ENCODE peak calls at places on chromosomes 1 and 21, in eight cellular contexts. One of them, this sample, is unnamed.

GRCh38 chr21:43613755-43614638 is 45.3 kb downstream of the HSF2BP start:
- DNase-seq in GM12864: peak
- DNase-seq in AG04449: no peak
- DNase-seq in esophagus squamous epithelium: no peak
- DNase-seq in AG04450: no peak
- DNase-seq in astrocyte of the spinal cord: peak
- DNase-seq in heart right ventricle: no peak
- DNase-seq in lower leg skin: no peak
- DNase-seq in this sample: no peak

GRCh38 chr1:67645495-67646144 is 39.4 kb upstream of the GADD45A start:
- DNase-seq in AG04450: no peak
- DNase-seq in esophagus squamous epithelium: no peak
- DNase-seq in GM12864: no peak
- DNase-seq in astrocyte of the spinal cord: no peak
- DNase-seq in AG04449: no peak
- DNase-seq in heart right ventricle: peak
- DNase-seq in lower leg skin: no peak
- DNase-seq in this sample: no peak

GRCh38 chr1:154736840-154737239 is 128.9 kb upstream of the ADAR start:
- DNase-seq in AG04449: no peak
- DNase-seq in lower leg skin: no peak
- DNase-seq in heart right ventricle: no peak
- DNase-seq in GM12864: no peak
- DNase-seq in astrocyte of the spinal cord: peak
- DNase-seq in AG04450: peak
- DNase-seq in esophagus squamous epithelium: no peak
- DNase-seq in this sample: no peak

GRCh38 chr1:162994921-162995320 is 74.2 kb upstream of the RGS4 start:
- DNase-seq in lower leg skin: no peak
- DNase-seq in esophagus squamous epithelium: no peak
- DNase-seq in astrocyte of the spinal cord: no peak
- DNase-seq in AG04449: no peak
- DNase-seq in heart right ventricle: no peak
- DNase-seq in GM12864: no peak
- DNase-seq in AG04450: no peak
- DNase-seq in this sample: no peak

GRCh38 chr1:14598007-14598497 is 433 bp upstream of the KAZN start:
- DNase-seq in AG04450: no peak
- DNase-seq in lower leg skin: no peak
- DNase-seq in astrocyte of the spinal cord: no peak
- DNase-seq in heart right ventricle: no peak
- DNase-seq in esophagus squamous epithelium: no peak
- DNase-seq in GM12864: no peak
- DNase-seq in AG04449: no peak
- DNase-seq in this sample: no peak

GRCh38 chr21:35358008-35358407 is 308.9 kb upstream of the RUNX1 start:
- DNase-seq in heart right ventricle: no peak
- DNase-seq in AG04450: no peak
- DNase-seq in GM12864: no peak
- DNase-seq in AG04449: no peak
- DNase-seq in astrocyte of the spinal cord: no peak
- DNase-seq in lower leg skin: no peak
- DNase-seq in esophagus squamous epithelium: no peak
- DNase-seq in this sample: no peak

GRCh38 chr1:219521325-219521724 is 91.6 kb downstream of the ZC3H11B start:
- DNase-seq in heart right ventricle: no peak
- DNase-seq in astrocyte of the spinal cord: no peak
- DNase-seq in lower leg skin: no peak
- DNase-seq in esophagus squamous epithelium: no peak
- DNase-seq in AG04449: no peak
- DNase-seq in AG04450: no peak
- DNase-seq in GM12864: no peak
- DNase-seq in this sample: no peak

GRCh38 chr1:236687273-236687672 is 974 bp downstream of the ACTN2 start:
- DNase-seq in AG04449: no peak
- DNase-seq in lower leg skin: no peak
- DNase-seq in esophagus squamous epithelium: no peak
- DNase-seq in GM12864: no peak
- DNase-seq in AG04450: no peak
- DNase-seq in heart right ventricle: no peak
- DNase-seq in astrocyte of the spinal cord: no peak
- DNase-seq in this sample: no peak

GRCh38 chr1:52848423-52848822 is 5.9 kb downstream of the ZYG11A start:
- DNase-seq in lower leg skin: peak
- DNase-seq in astrocyte of the spinal cord: no peak
- DNase-seq in heart right ventricle: no peak
- DNase-seq in AG04450: no peak
- DNase-seq in AG04449: no peak
- DNase-seq in esophagus squamous epithelium: no peak
- DNase-seq in GM12864: no peak
- DNase-seq in this sample: no peak

GRCh38 chr1:193457676-193458075 is 271.3 kb upstream of the B3GALT2 start:
- DNase-seq in lower leg skin: no peak
- DNase-seq in heart right ventricle: no peak
- DNase-seq in esophagus squamous epithelium: no peak
- DNase-seq in astrocyte of the spinal cord: no peak
- DNase-seq in GM12864: no peak
- DNase-seq in AG04449: no peak
- DNase-seq in AG04450: no peak
- DNase-seq in this sample: no peak

GRCh38 chr1:68223714-68224113 is 8.6 kb downstream of the WLS start:
- DNase-seq in astrocyte of the spinal cord: no peak
- DNase-seq in heart right ventricle: no peak
- DNase-seq in lower leg skin: no peak
- DNase-seq in AG04449: no peak
- DNase-seq in esophagus squamous epithelium: no peak
- DNase-seq in GM12864: no peak
- DNase-seq in AG04450: no peak
- DNase-seq in this sample: no peak

GRCh38 chr21:40511976-40512375 is 335.0 kb downstream of the DSCAM start:
- DNase-seq in lower leg skin: no peak
- DNase-seq in astrocyte of the spinal cord: peak
- DNase-seq in heart right ventricle: no peak
- DNase-seq in AG04449: peak
- DNase-seq in AG04450: no peak
- DNase-seq in esophagus squamous epithelium: no peak
- DNase-seq in GM12864: no peak
- DNase-seq in this sample: no peak

GRCh38 chr21:32481875-32482408 is 69.4 kb downstream of the EVA1C start:
- DNase-seq in GM12864: no peak
- DNase-seq in AG04449: no peak
- DNase-seq in heart right ventricle: no peak
- DNase-seq in AG04450: no peak
- DNase-seq in lower leg skin: peak
- DNase-seq in astrocyte of the spinal cord: no peak
- DNase-seq in esophagus squamous epithelium: no peak
- DNase-seq in this sample: no peak

GRCh38 chr1:57033222-57034019 is 67.6 kb upstream of the C8B start:
- DNase-seq in AG04450: no peak
- DNase-seq in esophagus squamous epithelium: no peak
- DNase-seq in GM12864: no peak
- DNase-seq in lower leg skin: no peak
- DNase-seq in AG04449: no peak
- DNase-seq in astrocyte of the spinal cord: no peak
- DNase-seq in heart right ventricle: no peak
- DNase-seq in this sample: no peak

GRCh38 chr1:155941845-155942507 is 538 bp downstream of the RXFP4 start:
- DNase-seq in AG04450: no peak
- DNase-seq in GM12864: no peak
- DNase-seq in lower leg skin: peak
- DNase-seq in astrocyte of the spinal cord: no peak
- DNase-seq in esophagus squamous epithelium: no peak
- DNase-seq in heart right ventricle: no peak
- DNase-seq in AG04449: no peak
- DNase-seq in this sample: no peak
- H3K4me3 ChIP-seq in AG04450: no peak
- H3K4me3 ChIP-seq in GM12864: no peak
- H3K4me3 ChIP-seq in lower leg skin: no peak
- H3K4me3 ChIP-seq in astrocyte of the spinal cord: no peak
- H3K4me3 ChIP-seq in esophagus squamous epithelium: no peak
- H3K4me3 ChIP-seq in heart right ventricle: no peak
- H3K4me3 ChIP-seq in AG04449: no peak
- H3K4me3 ChIP-seq in this sample: no peak

DNA sequence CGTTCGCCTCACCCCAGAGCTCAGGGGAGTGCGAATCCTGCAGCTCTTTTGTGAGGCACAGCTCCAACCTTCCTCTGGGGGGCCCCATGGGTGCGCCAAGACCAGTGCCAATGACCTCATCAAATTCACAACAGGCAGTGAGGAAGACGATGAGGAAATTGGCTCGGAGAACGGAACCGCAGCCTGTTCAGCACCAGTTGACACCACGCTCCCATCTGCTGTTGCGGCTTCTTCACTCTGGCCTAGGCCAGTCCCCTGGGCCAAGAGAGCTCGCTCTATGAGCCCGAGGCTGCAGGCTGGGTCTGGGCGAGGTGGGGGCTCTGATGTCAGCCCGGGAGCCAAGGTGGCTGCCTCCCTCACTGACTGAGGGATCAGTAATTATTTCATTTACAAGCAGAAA is 2.2 kb downstream of the PLEKHA6 start:
- DNase-seq in astrocyte of the spinal cord: no peak
- DNase-seq in AG04449: no peak
- DNase-seq in esophagus squamous epithelium: no peak
- DNase-seq in lower leg skin: no peak
- DNase-seq in GM12864: no peak
- DNase-seq in AG04450: no peak
- DNase-seq in heart right ventricle: peak
- DNase-seq in this sample: no peak
- TF ChIP-seq CTCF in astrocyte of the spinal cord: no peak
- TF ChIP-seq CTCF in AG04449: no peak
- TF ChIP-seq CTCF in esophagus squamous epithelium: no peak
- TF ChIP-seq CTCF in lower leg skin: no peak
- TF ChIP-seq CTCF in GM12864: no peak
- TF ChIP-seq CTCF in AG04450: no peak
- TF ChIP-seq CTCF in heart right ventricle: no peak
- TF ChIP-seq CTCF in this sample: no peak

GRCh38 chr1:233197940-233198339 is 97.6 kb downstream of the PCNX2 start:
- DNase-seq in lower leg skin: no peak
- DNase-seq in GM12864: no peak
- DNase-seq in heart right ventricle: no peak
- DNase-seq in astrocyte of the spinal cord: no peak
- DNase-seq in AG04449: no peak
- DNase-seq in esophagus squamous epithelium: no peak
- DNase-seq in AG04450: no peak
- DNase-seq in this sample: no peak
- H3K4me3 ChIP-seq in lower leg skin: no peak
- H3K4me3 ChIP-seq in GM12864: no peak
- H3K4me3 ChIP-seq in heart right ventricle: no peak
- H3K4me3 ChIP-seq in astrocyte of the spinal cord: no peak
- H3K4me3 ChIP-seq in AG04449: no peak
- H3K4me3 ChIP-seq in esophagus squamous epithelium: no peak
- H3K4me3 ChIP-seq in AG04450: no peak
- H3K4me3 ChIP-seq in this sample: no peak

DNA sequence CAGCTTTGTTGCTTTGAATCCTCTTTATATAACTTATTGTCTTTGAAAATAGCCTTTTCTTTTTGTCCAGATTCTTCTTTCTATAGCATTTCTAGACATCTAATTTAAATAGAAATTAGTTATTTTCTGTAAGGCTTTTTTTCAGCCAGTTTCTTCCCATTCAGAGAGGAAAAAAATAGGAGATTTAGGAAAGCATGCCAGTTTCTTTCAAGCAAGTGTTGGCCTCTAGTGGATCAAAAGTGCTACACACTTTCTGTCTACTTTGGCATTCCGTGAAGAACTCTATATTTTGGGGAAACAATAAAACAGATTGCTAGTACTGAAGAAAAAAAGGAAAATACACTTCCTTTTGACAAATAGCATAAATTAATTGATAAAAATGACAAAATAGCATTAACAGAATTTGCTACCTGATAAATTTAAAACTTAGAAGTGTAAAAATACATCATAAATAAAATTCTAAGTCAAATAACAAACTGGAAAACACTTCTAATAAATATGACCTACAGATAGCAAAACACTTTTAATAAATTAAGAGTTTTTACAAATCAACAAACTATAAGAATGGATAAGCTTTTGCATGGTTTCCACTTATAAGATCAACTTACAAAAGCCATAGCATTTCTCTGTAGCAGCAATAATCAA is 13.1 kb upstream of the EXO1 start:
- DNase-seq in astrocyte of the spinal cord: peak
- DNase-seq in esophagus squamous epithelium: no peak
- DNase-seq in GM12864: no peak
- DNase-seq in heart right ventricle: no peak
- DNase-seq in AG04450: peak
- DNase-seq in AG04449: no peak
- DNase-seq in lower leg skin: no peak
- DNase-seq in this sample: no peak
- TF ChIP-seq CTCF in astrocyte of the spinal cord: peak
- TF ChIP-seq CTCF in esophagus squamous epithelium: peak
- TF ChIP-seq CTCF in GM12864: peak
- TF ChIP-seq CTCF in heart right ventricle: peak
- TF ChIP-seq CTCF in AG04450: peak
- TF ChIP-seq CTCF in AG04449: peak
- TF ChIP-seq CTCF in lower leg skin: no peak
- TF ChIP-seq CTCF in this sample: peak

GRCh38 chr1:156845055-156845952 is 13.6 kb downstream of the INSRR start:
- DNase-seq in lower leg skin: no peak
- DNase-seq in esophagus squamous epithelium: no peak
- DNase-seq in AG04450: no peak
- DNase-seq in astrocyte of the spinal cord: no peak
- DNase-seq in GM12864: no peak
- DNase-seq in heart right ventricle: no peak
- DNase-seq in AG04449: no peak
- DNase-seq in this sample: no peak

GRCh38 chr1:156842618-156843300 is 16.2 kb downstream of the INSRR start:
- DNase-seq in AG04449: no peak
- DNase-seq in astrocyte of the spinal cord: no peak
- DNase-seq in esophagus squamous epithelium: no peak
- DNase-seq in GM12864: no peak
- DNase-seq in AG04450: no peak
- DNase-seq in heart right ventricle: no peak
- DNase-seq in lower leg skin: no peak
- DNase-seq in this sample: no peak

GRCh38 chr1:156844102-156844501 is 14.8 kb downstream of the INSRR start:
- DNase-seq in heart right ventricle: no peak
- DNase-seq in esophagus squamous epithelium: no peak
- DNase-seq in astrocyte of the spinal cord: no peak
- DNase-seq in AG04450: no peak
- DNase-seq in lower leg skin: no peak
- DNase-seq in GM12864: no peak
- DNase-seq in AG04449: no peak
- DNase-seq in this sample: no peak

GRCh38 chr1:156845953-156846545 is 12.9 kb downstream of the INSRR start:
- DNase-seq in GM12864: no peak
- DNase-seq in AG04449: no peak
- DNase-seq in esophagus squamous epithelium: no peak
- DNase-seq in lower leg skin: no peak
- DNase-seq in AG04450: no peak
- DNase-seq in heart right ventricle: no peak
- DNase-seq in astrocyte of the spinal cord: no peak
- DNase-seq in this sample: no peak

GRCh38 chr1:156844638-156845037 is 14.3 kb downstream of the INSRR start:
- DNase-seq in astrocyte of the spinal cord: no peak
- DNase-seq in lower leg skin: no peak
- DNase-seq in GM12864: no peak
- DNase-seq in AG04450: no peak
- DNase-seq in heart right ventricle: no peak
- DNase-seq in AG04449: no peak
- DNase-seq in esophagus squamous epithelium: no peak
- DNase-seq in this sample: no peak
- H3K4me3 ChIP-seq in astrocyte of the spinal cord: no peak
- H3K4me3 ChIP-seq in lower leg skin: no peak
- H3K4me3 ChIP-seq in GM12864: no peak
- H3K4me3 ChIP-seq in AG04450: no peak
- H3K4me3 ChIP-seq in heart right ventricle: no peak
- H3K4me3 ChIP-seq in AG04449: no peak
- H3K4me3 ChIP-seq in esophagus squamous epithelium: no peak
- H3K4me3 ChIP-seq in this sample: no peak